ENCODE peak calls at places on chromosomes 3 and 15, in four cellular contexts. C is K562, D is HepG2, V is GM12878. S is an unnamed sample.

GRCh38 chr3:184748219-184749135 is 36.6 kb upstream of the MAGEF1 start:
- DNase-seq in V (peak), C (peak), D (peak), S (peak)

GRCh38 chr15:67543348-67543718 is 830 bp downstream of the MAP2K5 start:
- DNase-seq in V (no peak), C (no peak), D (no peak), S (peak)

GRCh38 chr3:154728285-154728684 is 298.3 kb upstream of the GPR149 start:
- DNase-seq in D (no peak), V (no peak), C (no peak), S (no peak)

GRCh38 chr15:73928241-73928579 is 1.9 kb downstream of the LOXL1 start:
- DNase-seq in D (no peak), V (no peak), C (no peak), S (no peak)

GRCh38 chr3:12325594-12326295 is 36.9 kb downstream of the PPARG start:
- DNase-seq in D (no peak), C (no peak), V (no peak), S (no peak)

GRCh38 chr15:58676766-58677165 is 72.7 kb downstream of the ADAM10 start:
- DNase-seq in D (no peak), C (no peak), V (no peak), S (no peak)

GRCh38 chr3:165254812-165255211 is 58.6 kb upstream of the SLITRK3 start:
- DNase-seq in V (no peak), D (peak), C (no peak), S (no peak)

GRCh38 chr3:113746955-113747718 is at the start of gene ATP6V1A:
- DNase-seq in V (no peak), D (peak), C (peak), S (peak)

GRCh38 chr15:56672721-56673120 is 60.6 kb downstream of the ZNF280D start:
- DNase-seq in V (no peak), D (no peak), C (no peak), S (no peak)

GRCh38 chr3:25009665-25010064 is 418.4 kb upstream of the RARB start:
- DNase-seq in D (no peak), C (no peak), V (no peak), S (no peak)

GRCh38 chr3:152123457-152123856 is 145.3 kb upstream of the MBNL1 start:
- DNase-seq in C (no peak), V (no peak), D (no peak), S (no peak)

GRCh38 chr15:69609176-69609575 is 156.6 kb downstream of the RPLP1 start:
- DNase-seq in V (no peak), D (no peak), C (no peak), S (no peak)

GRCh38 chr15:57122080-57122845 is 203.8 kb downstream of the TCF12 start:
- DNase-seq in C (no peak), D (no peak), V (no peak), S (no peak)

GRCh38 chr3:45178131-45179023 is 32.2 kb upstream of the CDCP1 start:
- DNase-seq in V (no peak), D (no peak), C (no peak), S (no peak)

GRCh38 chr3:38317186-38317759 is 29.3 kb upstream of the XYLB start:
- DNase-seq in C (no peak), D (no peak), V (no peak), S (no peak)

GRCh38 chr3:174242311-174243041 is 616.7 kb upstream of the NAALADL2 start:
- DNase-seq in C (no peak), V (no peak), D (no peak), S (no peak)

GRCh38 chr3:181844227-181844626 is 132.5 kb downstream of the SOX2 start:
- DNase-seq in D (no peak), C (no peak), V (no peak), S (no peak)

GRCh38 chr3:77931272-77932009 is 891.5 kb downstream of the ROBO2 start:
- DNase-seq in D (peak), V (no peak), C (no peak), S (no peak)

GRCh38 chr3:188706176-188706575 is 465.6 kb upstream of the TPRG1 start:
- DNase-seq in D (no peak), C (no peak), V (no peak), S (no peak)

GRCh38 chr15:70714575-70714974 is 48.8 kb downstream of the UACA start:
- DNase-seq in D (no peak), C (no peak), V (no peak), S (no peak)

GRCh38 chr3:55828712-55829111 is 341.6 kb upstream of the WNT5A start:
- DNase-seq in D (no peak), V (no peak), C (no peak), S (no peak)

GRCh38 chr3:48419597-48419996 is 10.3 kb downstream of the PLXNB1 start:
- DNase-seq in V (no peak), C (no peak), D (no peak), S (no peak)

GRCh38 chr3:65597225-65597951 is 441.3 kb downstream of the MAGI1 start:
- DNase-seq in V (no peak), C (no peak), D (no peak), S (peak)

GRCh38 chr3:189393598-189393997 is 221.8 kb downstream of the TPRG1 start:
- DNase-seq in C (no peak), V (no peak), D (no peak), S (no peak)

GRCh38 chr3:124587053-124587408 is 143.2 kb upstream of the UMPS start:
- DNase-seq in D (no peak), V (no peak), C (no peak), S (peak)

GRCh38 chr3:115960799-115961198 is 337.5 kb downstream of the GAP43 start:
- DNase-seq in D (no peak), V (no peak), C (no peak), S (no peak)

GRCh38 chr15:71080705-71081104 is 34.6 kb upstream of the THSD4 start:
- DNase-seq in V (peak), C (no peak), D (no peak), S (no peak)

GRCh38 chr3:131849640-131850039 is 185.2 kb downstream of the CPNE4 start:
- DNase-seq in C (no peak), V (no peak), D (no peak), S (no peak)

GRCh38 chr15:55937040-55937439 is 56.4 kb downstream of the NEDD4 start:
- DNase-seq in V (no peak), D (no peak), C (no peak), S (no peak)

GRCh38 chr3:70281663-70282062 is 30.8 kb downstream of the MDFIC2 start:
- DNase-seq in C (no peak), D (no peak), V (no peak), S (no peak)

GRCh38 chr15:95486224-95486623 is 844.3 kb upstream of the NR2F2 start:
- DNase-seq in C (no peak), V (no peak), D (no peak), S (no peak)

GRCh38 chr3:58691997-58692396 is 25.4 kb upstream of the FAM3D start:
- DNase-seq in V (no peak), D (no peak), C (no peak), S (no peak)

GRCh38 chr3:149296972-149297371 is 36.5 kb downstream of the TM4SF18 start:
- DNase-seq in V (no peak), C (no peak), D (no peak), S (no peak)

GRCh38 chr3:149288655-149289054 is 44.8 kb downstream of the TM4SF18 start:
- DNase-seq in D (no peak), V (no peak), C (no peak), S (no peak)

GRCh38 chr3:149291178-149291577 is 42.3 kb downstream of the TM4SF18 start:
- DNase-seq in V (no peak), D (peak), C (peak), S (no peak)
- TF ChIP-seq ATF2 in V (no peak), D (no peak), C (no peak), S (no peak)

GRCh38 chr15:39623550-39623931 is 42.7 kb downstream of the THBS1 start:
- DNase-seq in V (peak), C (no peak), D (no peak), S (no peak)

GRCh38 chr15:39621961-39622360 is 41.1 kb downstream of the THBS1 start:
- DNase-seq in D (no peak), V (no peak), C (no peak), S (no peak)

GRCh38 chr15:39621210-39621609 is 40.3 kb downstream of the THBS1 start:
- DNase-seq in D (no peak), C (no peak), V (no peak), S (no peak)

GRCh38 chr15:39624806-39625205 is 43.9 kb downstream of the THBS1 start:
- DNase-seq in C (no peak), D (peak), V (peak), S (no peak)

GRCh38 chr15:39622660-39623549 is 42.0 kb downstream of the THBS1 start:
- DNase-seq in C (no peak), V (no peak), D (no peak), S (no peak)
- TF ChIP-seq CBFB in C (no peak), V (no peak), D (no peak), S (no peak)

GRCh38 chr3:136196064-136196400 is at the start of gene MSL2:
- DNase-seq in V (no peak), D (no peak), C (no peak), S (no peak)

GRCh38 chr3:136194409-136195257 is 1.5 kb downstream of the MSL2 start:
- DNase-seq in D (no peak), V (peak), C (no peak), S (peak)

GRCh38 chr3:136196401-136197158 is 445 bp upstream of the MSL2 start:
- DNase-seq in D (peak), C (peak), V (peak), S (peak)

GRCh38 chr3:136195258-136196063 is 674 bp downstream of the MSL2 start:
- DNase-seq in D (peak), C (peak), V (no peak), S (peak)

DNA sequence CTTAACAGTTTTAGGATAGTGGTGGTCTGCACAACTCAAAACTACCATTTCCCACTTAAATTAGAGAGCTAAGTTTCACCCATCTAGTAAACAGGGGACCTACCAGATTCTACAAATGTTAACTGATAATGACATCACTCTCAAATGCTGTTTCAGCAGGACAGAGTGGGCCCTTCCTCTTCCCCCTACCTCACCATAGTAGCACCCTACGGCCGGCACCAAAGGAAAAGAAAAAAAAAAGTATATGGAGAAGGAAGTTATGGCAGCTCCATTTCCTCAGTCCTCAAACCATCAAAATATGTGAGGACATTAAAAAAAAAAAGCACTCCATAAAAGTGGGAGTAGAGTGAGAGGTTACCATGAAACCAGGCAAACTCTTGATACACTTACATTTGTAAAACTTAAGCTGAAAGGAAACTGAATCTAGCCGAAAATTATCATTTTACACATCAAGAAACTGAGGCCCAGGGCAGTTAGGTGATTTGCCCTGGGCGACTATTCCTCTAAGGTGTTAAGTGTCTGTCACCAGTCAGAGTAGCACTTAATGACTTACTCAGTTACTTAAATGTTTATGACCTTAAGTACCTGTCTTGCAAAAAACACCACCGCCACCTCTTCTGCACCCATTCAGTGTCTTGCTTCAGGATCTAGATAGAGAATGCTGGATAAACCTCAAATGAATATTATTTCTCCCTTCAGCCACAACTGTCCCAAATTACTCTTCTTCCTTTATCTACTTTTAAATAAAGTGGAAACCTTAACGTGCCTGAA is 2.7 kb downstream of the MSL2 start:
- DNase-seq in V (no peak), D (no peak), C (no peak), S (no peak)
- TF ChIP-seq ATF2 in V (no peak), D (no peak), C (no peak), S (no peak)

GRCh38 chr3:57152761-57153160 is 12.4 kb downstream of the IL17RD start:
- DNase-seq in V (no peak), C (no peak), D (no peak), S (no peak)
- TF ChIP-seq CBFB in V (no peak), C (no peak), D (no peak), S (no peak)

GRCh38 chr3:138125548-138126221 is 6.5 kb downstream of the A4GNT start:
- DNase-seq in C (no peak), D (no peak), V (no peak), S (no peak)
- TF ChIP-seq ATF2 in C (no peak), D (no peak), V (no peak), S (no peak)